ENCODE peak calls at places on chromosome 20, in seven cellular contexts. K, C, Q, T, F, Y and N are unnamed samples.

GRCh38 chr20:35854697-35855434 is 83.1 kb downstream of the PHF20 start:
- DNase-seq in K (no peak), C (no peak), Q (no peak), T (no peak), F (no peak), Y (no peak), N (no peak)

GRCh38 chr20:45405566-45406259 is 2.4 kb upstream of the DBNDD2 start:
- DNase-seq in K (peak; percentile 34), C (no peak), Q (no peak), T (no peak), F (no peak), Y (no peak), N (no peak)

GRCh38 chr20:17569616-17570346 is at the start of gene DSTN:
- DNase-seq in K (peak; percentile 92), C (peak; percentile 76), Q (peak; percentile 67), T (peak; percentile 96), F (peak; percentile 76), Y (peak; percentile 95), N (peak; percentile 76)

GRCh38 chr20:62149532-62150235 is 6.1 kb downstream of the SS18L1 start:
- DNase-seq in K (no peak), C (no peak), Q (no peak), T (no peak), F (no peak), Y (no peak), N (no peak)

GRCh38 chr20:3781153-3781910 is at the start of gene SPEF1:
- DNase-seq in K (peak; percentile 87), C (no peak), Q (peak; percentile 65), T (peak; percentile 90), F (no peak), Y (peak; percentile 98), N (peak; percentile 93)

GRCh38 chr20:52601295-52601971 is 370.7 kb upstream of the TSHZ2 start:
- DNase-seq in K (no peak), C (no peak), Q (no peak), T (no peak), F (no peak), Y (peak; percentile 41), N (no peak)

GRCh38 chr20:25299801-25300200 is 51.9 kb downstream of the PYGB start:
- DNase-seq in K (no peak), C (no peak), Q (no peak), T (no peak), F (no peak), Y (no peak), N (no peak)

GRCh38 chr20:61146006-61146405 is 106.1 kb upstream of the CDH4 start:
- DNase-seq in K (no peak), C (no peak), Q (no peak), T (no peak), F (no peak), Y (no peak), N (no peak)

GRCh38 chr20:19495905-19496703 is 262.0 kb upstream of the RIN2 start:
- DNase-seq in K (no peak), C (no peak), Q (no peak), T (no peak), F (no peak), Y (no peak), N (no peak)

GRCh38 chr20:61025536-61025935 is 226.5 kb upstream of the CDH4 start:
- DNase-seq in K (no peak), C (no peak), Q (no peak), T (no peak), F (no peak), Y (no peak), N (no peak)

GRCh38 chr20:58135441-58136170 is 92.8 kb downstream of the ANKRD60 start:
- DNase-seq in K (no peak), C (no peak), Q (no peak), T (no peak), F (no peak), Y (no peak), N (no peak)

GRCh38 chr20:34209111-34209510 is 32.1 kb upstream of the ASIP start:
- DNase-seq in K (no peak), C (no peak), Q (no peak), T (no peak), F (no peak), Y (no peak), N (no peak)

GRCh38 chr20:45919951-45920794 is 8.2 kb upstream of the PLTP start:
- DNase-seq in K (peak; percentile 60), C (no peak), Q (no peak), T (no peak), F (no peak), Y (no peak), N (no peak)

GRCh38 chr20:47430862-47431588 is 70.7 kb upstream of the NCOA3 start:
- DNase-seq in K (no peak), C (no peak), Q (no peak), T (no peak), F (no peak), Y (no peak), N (no peak)

GRCh38 chr20:37511605-37512275 is 9.3 kb upstream of the NNAT start:
- DNase-seq in K (no peak), C (no peak), Q (no peak), T (no peak), F (no peak), Y (no peak), N (no peak)

GRCh38 chr20:17357238-17357637 is 130.4 kb downstream of the PCSK2 start:
- DNase-seq in K (no peak), C (no peak), Q (no peak), T (no peak), F (no peak), Y (peak; percentile 57), N (no peak)

GRCh38 chr20:4559106-4559505 is 162.6 kb upstream of the PRND start:
- DNase-seq in K (no peak), C (no peak), Q (no peak), T (no peak), F (no peak), Y (no peak), N (no peak)

GRCh38 chr20:18428490-18429173 is 38.2 kb downstream of the DZANK1 start:
- DNase-seq in K (peak; percentile 61), C (no peak), Q (no peak), T (no peak), F (no peak), Y (peak; percentile 16), N (no peak)

GRCh38 chr20:25054995-25055629 is 2.8 kb downstream of the ACSS1 start:
- DNase-seq in K (no peak), C (no peak), Q (no peak), T (no peak), F (no peak), Y (no peak), N (peak; percentile 43)

GRCh38 chr20:45470262-45470931 is 844 bp downstream of the WFDC2 start:
- DNase-seq in K (no peak), C (no peak), Q (no peak), T (peak; percentile 26), F (no peak), Y (no peak), N (no peak)

GRCh38 chr20:37968726-37969401 is 64.4 kb downstream of the TTI1 start:
- DNase-seq in K (no peak), C (no peak), Q (no peak), T (peak; percentile 75), F (no peak), Y (peak; percentile 74), N (no peak)

GRCh38 chr20:48502016-48502415 is 325.8 kb downstream of the PREX1 start:
- DNase-seq in K (no peak), C (no peak), Q (no peak), T (no peak), F (no peak), Y (no peak), N (peak; percentile 54)

GRCh38 chr20:16261733-16262277 is 311.4 kb downstream of the KIF16B start:
- DNase-seq in K (no peak), C (no peak), Q (no peak), T (no peak), F (no peak), Y (no peak), N (no peak)

GRCh38 chr20:7496394-7497111 is 443.7 kb downstream of the HAO1 start:
- DNase-seq in K (no peak), C (no peak), Q (no peak), T (no peak), F (no peak), Y (no peak), N (no peak)

GRCh38 chr20:64119681-64120341 is 12.4 kb upstream of the NPBWR2 start:
- DNase-seq in K (no peak), C (no peak), Q (no peak), T (no peak), F (no peak), Y (no peak), N (no peak)

GRCh38 chr20:53828673-53829085 is 235.0 kb upstream of the ZNF217 start:
- DNase-seq in K (peak; percentile 63), C (no peak), Q (no peak), T (no peak), F (no peak), Y (peak; percentile 98), N (peak; percentile 75)
- H3K4me3 ChIP-seq in K (peak overlapping the region; percentile 20), C (peak overlapping the region; percentile 35), Q (peak overlapping the region; percentile 74), T (no peak overlapping the region), F (peak overlapping the region; percentile 33), Y (peak overlapping the region; percentile 34), N (peak overlapping the region; percentile 48)

GRCh38 chr20:55469074-55469473 is 536.2 kb downstream of the CBLN4 start:
- DNase-seq in K (no peak), C (no peak), Q (no peak), T (no peak), F (no peak), Y (no peak), N (no peak)
- H3K9me3 ChIP-seq in K (no peaks in the 10 kb centered on the region), C (no peaks in the 10 kb centered on the region), Q (no peaks in the 10 kb centered on the region), T (no peaks in the 10 kb centered on the region), F (no peaks in the 10 kb centered on the region), Y (no peaks in the 10 kb centered on the region), N (no peaks in the 10 kb centered on the region)

DNA sequence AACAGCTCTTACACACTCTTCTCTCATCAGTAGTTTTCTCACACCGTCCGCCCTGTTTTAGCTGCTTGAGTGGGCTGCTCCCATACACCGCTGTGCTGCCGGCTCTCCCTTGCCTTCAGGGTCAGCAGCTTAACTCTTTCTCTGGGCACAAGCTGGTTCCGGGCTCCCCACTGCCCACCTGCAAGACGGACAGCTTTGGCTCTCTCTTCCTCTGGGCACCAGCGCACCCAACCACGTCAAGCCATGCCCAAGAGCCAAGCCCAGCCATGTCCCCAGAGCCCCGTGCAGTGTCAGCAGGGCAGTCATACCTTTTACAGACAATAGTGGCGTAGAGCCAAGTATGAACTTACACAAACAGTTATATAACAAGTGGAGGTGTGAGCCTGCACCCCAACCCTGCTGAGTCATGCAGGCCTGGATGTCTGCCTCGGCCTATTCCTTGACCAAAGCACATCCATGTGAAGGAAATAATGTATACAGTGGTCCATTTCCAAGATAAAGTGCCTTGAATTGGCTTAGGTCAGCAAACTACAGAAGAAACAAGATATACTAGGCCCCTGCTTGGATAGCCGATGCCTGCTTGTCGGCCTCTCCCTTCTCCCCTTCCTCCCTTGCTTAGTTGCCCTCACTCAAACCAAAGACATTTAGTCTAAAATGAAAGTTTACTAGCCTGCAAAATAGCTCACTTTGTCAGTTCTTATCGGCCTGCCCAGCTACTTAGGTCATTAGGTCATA is 89.3 kb downstream of the JPH2 start:
- DNase-seq in K (no peak), C (no peak), Q (no peak), T (no peak), F (no peak), Y (no peak), N (peak; percentile 56)
- H3K4me3 ChIP-seq in K (no peak overlapping the region), C (no peak overlapping the region), Q (no peak overlapping the region), T (no peak overlapping the region), F (no peak overlapping the region), Y (no peak overlapping the region), N (no peak overlapping the region)

DNA sequence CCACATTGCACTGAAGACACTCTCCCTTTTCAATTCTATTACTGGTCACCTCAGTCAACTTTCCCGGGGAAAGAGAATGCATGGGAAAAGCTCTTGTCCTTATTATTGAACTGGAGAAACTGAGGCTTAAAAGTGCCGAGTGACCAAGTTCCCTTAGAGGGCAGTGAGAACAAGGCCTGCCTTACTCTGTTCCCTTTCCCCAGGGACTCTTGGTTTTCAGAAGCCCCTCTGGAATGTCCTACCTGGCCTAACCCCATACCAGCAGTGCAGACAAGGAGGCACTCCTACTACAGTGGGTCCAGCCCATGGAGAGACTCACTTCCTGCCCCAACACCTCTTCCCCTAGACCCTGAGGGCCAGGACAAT is 6.1 kb downstream of the SRXN1 start:
- DNase-seq in K (no peak), C (no peak), Q (no peak), T (no peak), F (no peak), Y (no peak), N (no peak)
- H3K9me3 ChIP-seq in K (no peaks in the 10 kb centered on the region), C (no peaks in the 10 kb centered on the region), Q (no peaks in the 10 kb centered on the region), T (no peaks in the 10 kb centered on the region), F (no peaks in the 10 kb centered on the region), Y (no peaks in the 10 kb centered on the region), N (peaks cover 8% of the 10 kb centered on the region)